ENCODE peak calls at places on chromosomes 2 and 18, in four cellular contexts. K is A549, N is K562, U is HepG2. O is an unnamed sample.

GRCh38 chr2:188293601-188294482 is 2.2 kb downstream of the GULP1 start:
- DNase-seq in K (peak), N (peak), U (no peak), O (no peak)

GRCh38 chr2:105962221-105962620 is 217.5 kb downstream of the NCK2 start:
- DNase-seq in K (no peak), N (no peak), U (no peak), O (no peak)

GRCh38 chr2:170544817-170545216 is 170.3 kb upstream of the SP5 start:
- DNase-seq in K (no peak), N (no peak), U (no peak), O (no peak)

GRCh38 chr18:36397033-36397432 is 99.5 kb downstream of the FHOD3 start:
- DNase-seq in K (no peak), N (no peak), U (no peak), O (no peak)

GRCh38 chr2:168528016-168528415 is 71.9 kb downstream of the CERS6 start:
- DNase-seq in K (no peak), N (no peak), U (no peak), O (no peak)

GRCh38 chr2:225820828-225821227 is 421.3 kb downstream of the NYAP2 start:
- DNase-seq in K (no peak), N (no peak), U (no peak), O (no peak)

GRCh38 chr2:120963997-120964396 is 228.3 kb downstream of the GLI2 start:
- DNase-seq in K (no peak), N (no peak), U (no peak), O (no peak)

GRCh38 chr2:203758841-203759691 is 52.6 kb downstream of the CD28 start:
- DNase-seq in K (no peak), N (no peak), U (peak), O (no peak)

GRCh38 chr2:98093611-98094010 is 6.6 kb downstream of the VWA3B start:
- DNase-seq in K (no peak), N (no peak), U (no peak), O (no peak)

GRCh38 chr2:222300725-222301295 is 2.0 kb upstream of the PAX3 start:
- DNase-seq in K (no peak), N (no peak), U (no peak), O (no peak)

GRCh38 chr2:161990741-161991140 is 83.3 kb downstream of the DPP4 start:
- DNase-seq in K (no peak), N (no peak), U (peak), O (no peak)

GRCh38 chr2:170503971-170504819 is 210.9 kb upstream of the SP5 start:
- DNase-seq in K (no peak), N (no peak), U (no peak), O (no peak)

GRCh38 chr18:77210249-77210648 is 39.4 kb upstream of the GALR1 start:
- DNase-seq in K (no peak), N (no peak), U (no peak), O (no peak)

GRCh38 chr18:48977914-48978313 is 27.1 kb upstream of the SMAD7 start:
- DNase-seq in K (no peak), N (no peak), U (no peak), O (no peak)
- TF ChIP-seq CHD4 in K (no peak), N (no peak), U (no peak), O (no peak)

DNA sequence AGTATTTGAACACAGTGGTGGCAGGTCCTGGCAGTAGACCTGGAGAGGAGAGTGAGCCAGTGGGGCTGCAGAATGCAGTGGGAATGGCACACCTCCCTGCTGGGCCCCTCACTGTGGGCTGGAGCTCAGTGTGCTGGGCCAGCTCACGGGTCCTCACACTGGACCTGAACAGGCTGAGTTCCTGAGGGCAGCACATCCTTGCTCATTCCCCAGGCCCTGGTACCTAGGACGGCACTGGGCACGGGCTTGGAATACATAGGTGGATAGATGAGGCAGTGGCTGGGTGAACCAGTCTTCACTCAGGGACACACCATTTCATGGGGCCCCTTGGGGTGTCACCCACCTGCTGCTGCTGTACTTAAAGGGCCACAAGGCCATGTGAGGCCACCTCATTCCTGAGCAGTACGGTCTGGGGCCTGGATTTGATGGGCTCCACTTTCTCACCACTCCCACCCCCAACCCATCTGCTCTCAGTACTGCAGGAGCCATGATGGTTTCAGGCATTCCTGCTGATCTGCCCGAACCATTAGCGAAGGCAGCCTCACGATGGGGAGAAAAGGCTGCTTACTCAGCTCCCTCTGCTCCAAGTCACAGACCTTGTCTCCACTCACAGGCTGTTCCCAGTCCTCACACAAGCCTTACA is 4.2 kb downstream of the TMEM177 start:
- DNase-seq in K (no peak), N (no peak), U (no peak), O (no peak)
- TF ChIP-seq CHD4 in K (no peak), N (no peak), U (no peak), O (no peak)

GRCh38 chr2:160407393-160408204 is 86.0 kb downstream of the RBMS1 start:
- DNase-seq in K (peak), N (no peak), U (peak), O (no peak)

GRCh38 chr2:160406591-160407392 is 86.8 kb downstream of the RBMS1 start:
- DNase-seq in K (peak), N (no peak), U (peak), O (no peak)

GRCh38 chr2:160408205-160408561 is 85.4 kb downstream of the RBMS1 start:
- DNase-seq in K (no peak), N (no peak), U (no peak), O (no peak)

GRCh38 chr2:160409480-160409879 is 84.1 kb downstream of the RBMS1 start:
- DNase-seq in K (no peak), N (no peak), U (no peak), O (no peak)

DNA sequence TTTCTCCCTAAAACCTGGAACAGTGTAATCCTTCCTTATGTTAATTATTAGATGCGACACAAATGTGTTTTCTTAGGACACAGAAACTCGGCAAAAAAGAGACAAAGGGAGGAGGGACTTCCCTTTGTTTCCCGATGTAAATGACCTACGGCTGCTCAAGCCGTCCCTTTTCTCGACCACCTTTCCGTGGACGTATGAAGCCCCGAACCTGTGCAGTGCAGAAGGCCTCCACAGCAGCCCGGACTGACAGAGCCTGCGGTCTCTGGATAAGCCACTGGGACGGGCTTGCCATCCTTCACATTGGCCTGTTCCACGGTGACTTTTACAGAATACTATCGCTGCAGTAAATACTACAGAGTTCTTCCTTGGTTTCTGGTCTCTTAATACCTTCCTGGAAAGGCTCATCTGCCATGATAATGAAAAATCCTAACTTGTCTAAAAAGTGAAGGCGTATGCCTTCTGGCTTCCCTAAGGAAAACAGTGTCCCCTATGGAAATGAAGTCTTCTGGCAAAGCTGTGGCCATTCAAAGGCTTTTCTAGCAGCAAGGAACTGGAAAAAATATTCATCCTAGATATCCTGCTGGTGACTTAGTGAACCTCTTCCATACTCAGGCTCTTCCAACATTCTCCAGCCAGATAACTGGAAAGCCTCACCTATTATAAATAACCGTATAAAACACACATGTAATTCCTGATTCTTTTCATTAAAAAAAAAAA is 84.9 kb downstream of the RBMS1 start:
- DNase-seq in K (no peak), N (no peak), U (no peak), O (no peak)
- TF ChIP-seq CHD4 in K (no peak), N (no peak), U (no peak), O (no peak)

GRCh38 chr2:15874311-15874710 is 66.0 kb upstream of the MYCN start:
- DNase-seq in K (no peak), N (no peak), U (no peak), O (no peak)
- TF ChIP-seq CHD4 in K (no peak), N (no peak), U (no peak), O (no peak)

GRCh38 chr2:46026431-46026830 is 270.8 kb upstream of the EPAS1 start:
- DNase-seq in K (no peak), N (no peak), U (no peak), O (no peak)

GRCh38 chr2:46023165-46023854 is 273.9 kb upstream of the EPAS1 start:
- DNase-seq in K (no peak), N (no peak), U (no peak), O (no peak)

GRCh38 chr2:46025081-46025480 is 272.1 kb upstream of the EPAS1 start:
- DNase-seq in K (no peak), N (no peak), U (no peak), O (no peak)

GRCh38 chr2:46025683-46026082 is 271.5 kb upstream of the EPAS1 start:
- DNase-seq in K (no peak), N (no peak), U (no peak), O (no peak)

GRCh38 chr2:46024146-46024779 is 272.9 kb upstream of the EPAS1 start:
- DNase-seq in K (no peak), N (no peak), U (no peak), O (no peak)
- TF ChIP-seq CHD4 in K (no peak), N (no peak), U (no peak), O (no peak)

GRCh38 chr2:197894751-197895274 is 90.4 kb downstream of the PLCL1 start:
- DNase-seq in K (no peak), N (no peak), U (no peak), O (no peak)

GRCh38 chr2:197891897-197892442 is 87.6 kb downstream of the PLCL1 start:
- DNase-seq in K (no peak), N (no peak), U (no peak), O (no peak)

GRCh38 chr2:197890160-197890559 is 85.8 kb downstream of the PLCL1 start:
- DNase-seq in K (no peak), N (no peak), U (no peak), O (no peak)

GRCh38 chr2:197897944-197898678 is 93.7 kb downstream of the PLCL1 start:
- DNase-seq in K (no peak), N (no peak), U (no peak), O (no peak)

DNA sequence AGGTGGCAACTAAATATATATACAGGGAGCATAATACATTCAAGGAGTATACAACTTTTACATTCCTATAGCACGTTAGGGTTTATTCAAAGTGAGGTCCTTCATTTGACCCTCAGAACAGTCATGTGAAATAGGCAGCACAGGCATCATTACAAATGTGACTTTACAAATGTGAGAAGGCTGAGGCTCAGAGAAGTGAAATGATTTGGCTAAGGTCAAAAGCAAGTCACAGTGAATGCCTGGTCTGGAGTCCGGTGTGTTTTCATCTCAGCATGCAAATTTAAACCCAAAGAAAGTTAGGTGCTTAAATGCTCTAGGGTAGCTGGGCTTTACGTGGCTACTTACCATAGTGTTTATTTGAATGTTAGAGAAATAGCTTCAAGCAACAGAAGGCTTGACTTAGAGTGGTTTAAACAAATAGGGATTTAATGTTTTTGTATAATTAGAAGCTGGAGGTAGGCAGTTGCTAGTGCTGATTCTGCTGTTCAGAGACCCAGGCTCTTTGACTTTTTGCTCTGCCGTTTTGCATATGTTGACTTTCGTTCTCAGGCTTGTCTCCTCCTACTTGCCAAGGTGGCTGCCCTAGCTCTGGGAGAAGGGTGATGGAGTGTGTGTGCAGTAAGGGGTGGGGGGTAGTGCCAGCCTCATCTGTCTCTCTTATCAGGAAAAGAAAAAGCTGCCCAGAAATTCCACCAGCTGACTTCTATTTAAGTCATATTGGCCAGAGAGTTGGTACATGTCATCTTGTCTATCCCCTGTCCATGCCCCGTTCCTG is 89.2 kb downstream of the PLCL1 start:
- DNase-seq in K (no peak), N (no peak), U (no peak), O (peak)
- TF ChIP-seq CHD4 in K (no peak), N (no peak), U (no peak), O (no peak)

GRCh38 chr2:241378816-241379215 is 22.7 kb downstream of the FARP2 start:
- DNase-seq in K (no peak), N (no peak), U (no peak), O (no peak)

GRCh38 chr2:241375300-241375699 is 19.2 kb downstream of the FARP2 start:
- DNase-seq in K (no peak), N (no peak), U (no peak), O (no peak)

GRCh38 chr2:241379481-241380480 is 23.7 kb downstream of the FARP2 start:
- DNase-seq in K (no peak), N (no peak), U (no peak), O (no peak)

GRCh38 chr2:241373449-241373848 is 17.4 kb downstream of the FARP2 start:
- DNase-seq in K (no peak), N (no peak), U (no peak), O (no peak)

GRCh38 chr2:241376808-241377207 is 20.7 kb downstream of the FARP2 start:
- DNase-seq in K (no peak), N (no peak), U (no peak), O (no peak)
- TF ChIP-seq CHD4 in K (no peak), N (no peak), U (no peak), O (no peak)

O was measured in GM12878.